ENCODE peak calls at places on chromosomes 12 and 14, in five cellular contexts. S, W, Z, K and O are unnamed samples.

GRCh38 chr14:87754512-87755223 is 238.3 kb downstream of the GALC start:
- DNase-seq in S (no peak), W (no peak), Z (no peak), K (no peak), O (no peak)

GRCh38 chr12:99957866-99958466 is 26.8 kb downstream of the ANKS1B start:
- DNase-seq in S (no peak), W (no peak), Z (no peak), K (no peak), O (no peak)

GRCh38 chr14:90698379-90698869 is 117.8 kb downstream of the TTC7B start:
- DNase-seq in S (no peak), W (peak), Z (no peak), K (peak), O (peak)

GRCh38 chr12:83052890-83053541 is 366.3 kb downstream of the TMTC2 start:
- DNase-seq in S (no peak), W (no peak), Z (no peak), K (no peak), O (no peak)

GRCh38 chr14:56590535-56590951 is 10.9 kb downstream of the TMEM260 start:
- DNase-seq in S (no peak), W (no peak), Z (no peak), K (no peak), O (no peak)

GRCh38 chr14:81137316-81137715 is 83.4 kb downstream of the GTF2A1 start:
- DNase-seq in S (no peak), W (peak), Z (no peak), K (peak), O (peak)

GRCh38 chr14:72665259-72665658 is 228.6 kb downstream of the DPF3 start:
- DNase-seq in S (no peak), W (peak), Z (no peak), K (peak), O (peak)

GRCh38 chr14:68951800-68952540 is 27.1 kb downstream of the ACTN1 start:
- DNase-seq in S (no peak), W (no peak), Z (no peak), K (no peak), O (no peak)

GRCh38 chr14:31699809-31700208 is 138.6 kb downstream of the NUBPL start:
- DNase-seq in S (no peak), W (no peak), Z (no peak), K (no peak), O (no peak)

GRCh38 chr14:100543471-100544455 is 43.5 kb downstream of the BEGAIN start:
- DNase-seq in S (no peak), W (no peak), Z (no peak), K (no peak), O (no peak)

GRCh38 chr12:22729431-22729830 is 104.5 kb downstream of the ETNK1 start:
- DNase-seq in S (no peak), W (no peak), Z (no peak), K (no peak), O (no peak)

GRCh38 chr14:21343035-21343794 is 40.6 kb downstream of the SUPT16H start:
- DNase-seq in S (no peak), W (no peak), Z (no peak), K (no peak), O (no peak)